ENCODE peak calls at places on chromosomes 7 and 10, in four cellular contexts. One of them, this sample, is unnamed.

GRCh38 chr10:76285012-76285411 is 853.6 kb downstream of the LRMDA start:
- DNase-seq in AG08395: peak; percentile 71
- DNase-seq in type B pancreatic cell: no peak
- DNase-seq in upper lobe of left lung: no peak
- DNase-seq in this sample: no peak

GRCh38 chr7:1537631-1538412 is 7.3 kb downstream of the MAFK start:
- DNase-seq in AG08395: peak; percentile 89
- DNase-seq in type B pancreatic cell: peak; percentile 91
- DNase-seq in upper lobe of left lung: peak; percentile 95
- DNase-seq in this sample: peak; percentile 97

GRCh38 chr7:68964060-68964459 is 634.2 kb upstream of the AUTS2 start:
- DNase-seq in AG08395: peak; percentile 41
- DNase-seq in type B pancreatic cell: no peak
- DNase-seq in upper lobe of left lung: no peak
- DNase-seq in this sample: no peak

GRCh38 chr7:27958933-27959548 is 219.1 kb downstream of the TAX1BP1 start:
- DNase-seq in AG08395: no peak
- DNase-seq in type B pancreatic cell: no peak
- DNase-seq in upper lobe of left lung: no peak
- DNase-seq in this sample: no peak

GRCh38 chr10:80357000-80357803 is 621 bp downstream of the DYDC2 start:
- DNase-seq in AG08395: no peak
- DNase-seq in type B pancreatic cell: peak; percentile 73
- DNase-seq in upper lobe of left lung: peak; percentile 80
- DNase-seq in this sample: no peak

GRCh38 chr10:1968257-1969025 is 231.1 kb upstream of the ADARB2 start:
- DNase-seq in AG08395: no peak
- DNase-seq in type B pancreatic cell: no peak
- DNase-seq in upper lobe of left lung: no peak
- DNase-seq in this sample: peak; percentile 81

GRCh38 chr10:92689663-92690210 is at the start of gene HHEX:
- DNase-seq in AG08395: peak; percentile 36
- DNase-seq in type B pancreatic cell: no peak
- DNase-seq in upper lobe of left lung: peak; percentile 93
- DNase-seq in this sample: peak; percentile 84

GRCh38 chr7:54788664-54789063 is 29.7 kb upstream of the SEC61G start:
- DNase-seq in AG08395: peak; percentile 84
- DNase-seq in type B pancreatic cell: no peak
- DNase-seq in upper lobe of left lung: no peak
- DNase-seq in this sample: no peak

GRCh38 chr7:130273081-130273699 is 6.5 kb downstream of the CPA2 start:
- DNase-seq in AG08395: no peak
- DNase-seq in type B pancreatic cell: peak; percentile 82
- DNase-seq in upper lobe of left lung: no peak
- DNase-seq in this sample: peak; percentile 70

GRCh38 chr7:26584964-26585650 is 279.3 kb downstream of the SKAP2 start:
- DNase-seq in AG08395: no peak
- DNase-seq in type B pancreatic cell: no peak
- DNase-seq in upper lobe of left lung: no peak
- DNase-seq in this sample: no peak

GRCh38 chr10:59622320-59622901 is 87.2 kb downstream of the SLC16A9 start:
- DNase-seq in AG08395: peak; percentile 39
- DNase-seq in type B pancreatic cell: no peak
- DNase-seq in upper lobe of left lung: peak; percentile 87
- DNase-seq in this sample: no peak

This sample was measured in esophagus muscularis mucosa.